ENCODE peak calls at places on chromosomes 12 and 14, in five cellular contexts. Z, Q, N, R and I are unnamed samples. For H3K9me3, the result is how much of the 10 kb centered on the place peaks cover.

GRCh38 chr12:68932701-68933563 is at the start of gene CPM:
- DNase-seq in R (peak), N (peak), Q (peak), Z (peak), I (peak)

GRCh38 chr12:53069621-53070410 is 9.4 kb downstream of the SPRYD3 start:
- DNase-seq in N (no peak), R (peak), Q (no peak), Z (no peak), I (no peak)

GRCh38 chr12:15603461-15604085 is 185.6 kb downstream of the EPS8 start:
- DNase-seq in Z (no peak), Q (no peak), N (peak), R (no peak), I (no peak)

GRCh38 chr12:115998789-115999478 is 278.6 kb downstream of the MED13L start:
- DNase-seq in R (no peak), N (peak), Z (no peak), Q (no peak), I (no peak)

GRCh38 chr12:49367381-49368239 is at the start of gene SPATS2:
- DNase-seq in Z (no peak), N (no peak), Q (peak), R (peak), I (peak)

GRCh38 chr14:75053396-75054289 is 2.4 kb upstream of the MLH3 start:
- DNase-seq in N (no peak), Q (no peak), R (no peak), Z (no peak), I (no peak)

GRCh38 chr14:78790262-78790661 is 620.1 kb downstream of the NRXN3 start:
- DNase-seq in Z (no peak), N (no peak), Q (no peak), R (no peak), I (no peak)

GRCh38 chr12:131415781-131416180 is 295.1 kb upstream of the SFSWAP start:
- DNase-seq in N (no peak), R (no peak), Q (no peak), Z (peak), I (peak)

GRCh38 chr12:112167031-112167461 is 41.7 kb downstream of the TRAFD1 start:
- DNase-seq in N (no peak), Z (no peak), Q (no peak), R (no peak), I (no peak)

GRCh38 chr12:71159260-71159659 is 1.5 kb upstream of the TSPAN8 start:
- DNase-seq in Z (no peak), Q (no peak), R (no peak), N (no peak), I (no peak)

GRCh38 chr14:102517412-102518062 is 8.0 kb upstream of the ANKRD9 start:
- DNase-seq in R (no peak), Q (no peak), N (no peak), Z (no peak), I (peak)

GRCh38 chr14:65637780-65638179 is 225.2 kb downstream of the FUT8 start:
- DNase-seq in Z (peak), Q (no peak), N (peak), R (no peak), I (no peak)

GRCh38 chr12:49945394-49946080 is 5.0 kb upstream of the AQP2 start:
- DNase-seq in Z (peak), Q (peak), N (peak), R (peak), I (peak)

GRCh38 chr12:116247377-116247776 is 30.1 kb downstream of the MED13L start:
- DNase-seq in N (peak), Z (no peak), Q (no peak), R (no peak), I (no peak)

GRCh38 chr12:124007810-124008570 is 35.0 kb downstream of the ZNF664 start:
- DNase-seq in Q (no peak), Z (no peak), N (peak), R (no peak), I (no peak)

GRCh38 chr12:68189766-68190700 is 30.5 kb upstream of the IFNG start:
- DNase-seq in N (peak), Q (no peak), R (no peak), Z (no peak), I (no peak)

GRCh38 chr12:46369474-46370379 is 2.8 kb downstream of the SLC38A2 start:
- DNase-seq in N (no peak), Z (no peak), R (no peak), Q (no peak), I (no peak)

GRCh38 chr14:32813401-32813800 is 125.3 kb upstream of the NPAS3 start:
- DNase-seq in Q (no peak), R (no peak), N (no peak), Z (no peak), I (no peak)

GRCh38 chr12:23525450-23526072 is 423.9 kb downstream of the SOX5 start:
- DNase-seq in Z (no peak), R (no peak), Q (no peak), N (no peak), I (no peak)

GRCh38 chr12:109730306-109731145 is 16.9 kb downstream of the FAM222A start:
- DNase-seq in Z (no peak), Q (no peak), N (no peak), R (peak), I (peak)

GRCh38 chr14:92785601-92786426 is 8.3 kb upstream of the GOLGA5 start:
- DNase-seq in Z (no peak), N (peak), Q (no peak), R (peak), I (no peak)

GRCh38 chr12:4849024-4849594 is 60.6 kb upstream of the KCNA1 start:
- DNase-seq in N (peak), Z (peak), Q (no peak), R (no peak), I (no peak)

GRCh38 chr12:27142102-27142721 is 59.8 kb upstream of the C12orf71 start:
- DNase-seq in Z (peak), N (peak), Q (peak), R (no peak), I (peak)

GRCh38 chr12:132741620-132742019 is 20.0 kb downstream of the ANKLE2 start:
- DNase-seq in N (no peak), R (no peak), Q (no peak), Z (no peak), I (no peak)

GRCh38 chr14:36515105-36515593 is 4.9 kb downstream of the NKX2-1 start:
- DNase-seq in N (no peak), Z (no peak), R (no peak), Q (no peak), I (no peak)

GRCh38 chr14:24398943-24399801 is at the start of gene NYNRIN:
- DNase-seq in Z (no peak), Q (no peak), R (peak), N (peak), I (peak)

GRCh38 chr14:20179218-20179617 is 11.5 kb upstream of the OR11G2 start:
- DNase-seq in Q (no peak), N (no peak), Z (no peak), R (peak), I (no peak)
- H3K9me3 ChIP-seq in Q (under half), N (under half), Z (under half), R (under half), I (under half)

GRCh38 chr12:42141981-42142606 is 2.6 kb downstream of the GXYLT1 start:
- DNase-seq in Z (no peak), N (no peak), Q (no peak), R (no peak), I (no peak)
- TF ChIP-seq CTCF in Z (no peak), N (no peak), Q (no peak), R (no peak), I (no peak)

DNA sequence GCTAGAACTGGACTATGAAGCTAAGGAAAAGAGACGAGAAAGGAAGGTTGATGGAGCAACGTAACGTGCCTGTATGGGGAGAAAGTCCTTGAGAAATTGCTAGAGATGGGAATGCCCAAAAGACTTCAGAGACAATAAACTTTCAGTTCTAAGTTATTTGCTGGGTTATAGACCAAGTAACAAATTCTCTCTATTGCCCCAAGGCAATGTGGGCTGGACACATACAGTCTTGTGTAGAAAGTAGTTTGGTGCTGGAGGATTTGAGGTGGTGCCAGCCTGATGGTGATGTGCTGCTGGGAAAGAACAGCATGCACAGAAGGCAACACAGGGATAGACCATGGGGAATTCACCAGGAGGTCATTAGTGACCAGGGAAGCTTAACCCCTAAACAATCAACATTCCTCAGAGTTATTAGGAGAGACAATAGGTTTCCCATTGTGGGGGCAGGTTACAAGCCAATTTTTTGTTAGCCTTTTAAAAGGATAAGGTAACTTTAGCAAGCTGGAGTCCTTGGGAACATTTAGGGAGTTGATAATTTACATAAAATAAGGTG is 61.6 kb downstream of the LMNTD1 start:
- DNase-seq in N (no peak), R (no peak), Q (no peak), Z (no peak), I (no peak)
- H3K9me3 ChIP-seq in N (under half), R (under half), Q (under half), Z (under half), I (under half)

GRCh38 chr12:40745386-40745785 is 53.1 kb downstream of the CNTN1 start:
- DNase-seq in N (no peak), Z (peak), Q (no peak), R (no peak), I (no peak)
- TF ChIP-seq CTCF in N (no peak), Z (peak), Q (no peak), R (no peak), I (peak)

DNA sequence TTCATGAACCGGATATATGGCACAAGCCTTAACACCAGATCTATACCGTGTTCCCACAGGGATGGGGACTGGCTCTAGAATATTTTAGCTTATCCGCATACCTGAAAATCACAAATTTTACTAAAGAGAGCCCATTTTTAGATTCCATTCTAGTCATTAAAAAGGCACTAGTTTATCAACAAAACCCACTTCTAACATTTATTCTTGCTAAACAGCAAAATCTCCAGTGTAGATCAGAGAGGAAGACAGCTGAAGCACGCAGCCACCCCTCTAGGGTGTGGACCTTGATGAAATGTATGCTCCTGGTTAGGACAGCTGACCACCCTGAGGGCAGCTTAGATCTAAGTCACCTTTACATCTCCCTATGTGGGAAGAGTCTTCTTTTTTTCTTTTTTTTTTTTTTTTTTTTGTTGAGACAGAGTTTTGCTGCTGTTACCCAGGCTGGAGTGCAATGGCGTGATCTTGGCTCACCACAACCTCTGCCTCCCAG is 62.4 kb downstream of the EID3 start:
- DNase-seq in R (no peak), Z (no peak), N (no peak), Q (no peak), I (no peak)
- H3K9me3 ChIP-seq in R (under half), Z (under half), N (under half), Q (under half), I (under half)

GRCh38 chr12:20950248-20950647 is 139.7 kb downstream of the SLCO1B3 start:
- DNase-seq in Q (no peak), N (no peak), R (no peak), Z (peak), I (no peak)
- TF ChIP-seq CTCF in Q (no peak), N (no peak), R (peak), Z (peak), I (peak)

GRCh38 chr14:89401241-89401640 is 15.8 kb downstream of the FOXN3 start:
- DNase-seq in R (no peak), Q (no peak), Z (no peak), N (no peak), I (no peak)
- H3K9me3 ChIP-seq in R (under half), Q (under half), Z (under half), N (under half), I (under half)

GRCh38 chr12:3496964-3497363 is 6.0 kb downstream of the PRMT8 start:
- DNase-seq in R (no peak), Z (peak), N (no peak), Q (no peak), I (no peak)
- TF ChIP-seq CTCF in R (no peak), Z (peak), N (no peak), Q (no peak), I (no peak)

GRCh38 chr14:85444685-85445084 is 85.3 kb upstream of the FLRT2 start:
- DNase-seq in N (peak), Z (no peak), R (no peak), Q (no peak), I (peak)

GRCh38 chr14:85438613-85439012 is 91.3 kb upstream of the FLRT2 start:
- DNase-seq in Q (no peak), Z (no peak), N (no peak), R (no peak), I (no peak)

GRCh38 chr14:85439696-85440328 is 90.1 kb upstream of the FLRT2 start:
- DNase-seq in R (no peak), Q (no peak), Z (no peak), N (no peak), I (no peak)

GRCh38 chr14:85443001-85443400 is 86.9 kb upstream of the FLRT2 start:
- DNase-seq in Q (no peak), Z (no peak), N (peak), R (no peak), I (no peak)

GRCh38 chr14:85441909-85442643 is 87.9 kb upstream of the FLRT2 start:
- DNase-seq in N (no peak), Q (no peak), Z (no peak), R (no peak), I (no peak)
- H3K9me3 ChIP-seq in N (under half), Q (under half), Z (under half), R (under half), I (under half)

DNA sequence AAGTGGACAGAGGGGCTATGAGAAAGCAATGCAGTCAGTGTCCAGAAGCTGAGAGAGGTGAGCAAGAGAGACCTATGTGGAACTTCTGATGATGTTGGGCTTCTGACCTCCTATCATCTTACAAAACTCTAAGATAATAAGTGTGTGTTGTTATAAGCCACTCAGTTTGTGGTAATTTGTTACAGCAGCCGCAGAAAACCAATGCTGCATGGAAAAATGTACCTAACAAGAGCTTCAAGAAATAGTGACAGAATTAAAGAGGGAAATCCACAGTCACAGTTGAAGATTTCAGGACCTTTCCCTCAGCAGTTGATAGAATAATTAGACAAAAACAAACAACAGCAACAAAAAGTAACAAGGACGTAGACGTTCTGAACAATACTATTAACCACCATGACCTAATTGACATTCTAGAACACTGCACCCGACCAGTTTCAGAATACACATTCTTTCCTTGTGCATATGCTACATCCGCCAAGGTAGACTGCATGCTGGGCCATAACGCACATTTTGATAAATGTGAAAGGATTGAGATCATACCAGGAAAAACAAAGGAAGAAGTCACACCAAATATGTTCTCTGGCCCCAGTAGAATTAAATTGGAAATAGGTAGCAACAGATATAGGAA is 1.8 kb upstream of the EVL start:
- DNase-seq in Z (no peak), N (no peak), Q (no peak), R (no peak), I (no peak)
- TF ChIP-seq CTCF in Z (no peak), N (no peak), Q (no peak), R (no peak), I (no peak)